ENCODE peak calls at places on chromosomes 11 and 22, in four cellular contexts. Y is heart right ventricle; K is IMR-90; G is CD8-positive, alpha-beta T cell. C is an unnamed sample.

GRCh38 chr11:82682003-82682751 is 51.5 kb downstream of the FAM181B start:
- DNase-seq in K (peak; percentile 75), G (no peak), Y (peak; percentile 35), C (peak; percentile 66)

GRCh38 chr11:12762696-12763324 is 88.6 kb downstream of the TEAD1 start:
- DNase-seq in Y (no peak), K (no peak), G (no peak), C (no peak)

GRCh38 chr22:30968015-30968923 is at the start of gene MORC2:
- DNase-seq in K (peak; percentile 15), Y (peak; percentile 73), G (no peak), C (no peak)

GRCh38 chr11:75673977-75674582 is 5.2 kb upstream of the MAP6 start:
- DNase-seq in Y (no peak), G (no peak), K (peak; percentile 56), C (no peak)

GRCh38 chr11:109062445-109062844 is 359.5 kb upstream of the C11orf87 start:
- DNase-seq in Y (no peak), G (no peak), K (peak; percentile 71), C (no peak)

GRCh38 chr11:3849297-3849874 is 6.1 kb upstream of the STIM1 start:
- DNase-seq in G (no peak), K (peak; percentile 41), Y (peak; percentile 34), C (peak; percentile 66)

GRCh38 chr11:73426184-73426845 is 50.1 kb downstream of the RELT start:
- DNase-seq in G (no peak), K (peak; percentile 53), Y (no peak), C (no peak)

GRCh38 chr11:60915250-60915914 is 1.4 kb downstream of the TMEM109 start:
- DNase-seq in G (peak; percentile 78), Y (peak; percentile 57), K (peak; percentile 50), C (peak; percentile 91)

GRCh38 chr22:27113211-27114030 is 456.0 kb downstream of the MIAT start:
- DNase-seq in Y (peak; percentile 50), K (peak; percentile 97), G (no peak), C (no peak)

GRCh38 chr11:80846979-80847378 is 1406.1 kb upstream of the TENM4 start:
- DNase-seq in Y (no peak), K (no peak), G (no peak), C (no peak)

GRCh38 chr11:62925308-62925707 is 4.1 kb upstream of the CHRM1 start:
- DNase-seq in Y (no peak), G (no peak), K (no peak), C (no peak)

GRCh38 chr11:62921573-62922188 is 518 bp upstream of the CHRM1 start:
- DNase-seq in Y (no peak), G (no peak), K (peak; percentile 17), C (no peak)

GRCh38 chr11:62922653-62923371 is 1.6 kb upstream of the CHRM1 start:
- DNase-seq in Y (no peak), G (no peak), K (no peak), C (peak; percentile 33)

GRCh38 chr11:62922189-62922589 is 1.0 kb upstream of the CHRM1 start:
- DNase-seq in Y (no peak), K (no peak), G (no peak), C (no peak)

GRCh38 chr11:62923634-62924411 is 2.7 kb upstream of the CHRM1 start:
- DNase-seq in Y (no peak), G (peak; percentile 51), K (no peak), C (no peak)
- H3K4me3 ChIP-seq in Y (peak overlapping the region; percentile 1), G (peak overlapping the region; percentile 86), K (no peak overlapping the region), C (peak overlapping the region; percentile 9)

DNA sequence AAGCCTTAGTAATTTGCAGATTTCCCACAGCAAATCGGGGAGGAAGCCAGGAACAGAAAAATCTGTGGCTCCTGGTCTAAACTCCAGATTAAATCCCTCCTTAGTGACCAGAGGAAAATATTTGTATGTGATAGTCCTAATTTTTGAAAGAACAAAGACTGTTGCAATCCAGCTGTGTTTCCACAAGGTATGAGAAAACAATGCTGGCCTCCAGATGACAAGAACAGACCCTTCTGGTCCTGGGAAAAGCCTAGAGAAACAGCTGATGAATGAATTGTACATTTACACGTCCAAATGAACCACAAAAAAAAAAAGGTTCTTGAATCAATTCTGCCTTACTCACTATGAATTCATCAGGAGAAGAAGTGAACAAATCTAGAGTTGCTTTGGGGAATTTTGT is 63.7 kb downstream of the ETS1 start:
- DNase-seq in K (peak; percentile 76), G (no peak), Y (no peak), C (no peak)
- H3K4me1 ChIP-seq in K (peaks cover 23% of the 10 kb centered on the region), G (peaks cover 57% of the 10 kb centered on the region), Y (peaks cover 65% of the 10 kb centered on the region), C (peaks cover 8% of the 10 kb centered on the region)

GRCh38 chr22:25598609-25599008 is 34.1 kb downstream of the GRK3 start:
- DNase-seq in G (no peak), Y (no peak), K (no peak), C (no peak)

GRCh38 chr22:25602924-25603323 is 38.4 kb downstream of the GRK3 start:
- DNase-seq in K (no peak), Y (no peak), G (no peak), C (no peak)
- H3K27me3 ChIP-seq in K (no peaks in the 10 kb centered on the region), Y (no peaks in the 10 kb centered on the region), G (no peaks in the 10 kb centered on the region), C (no peaks in the 10 kb centered on the region)

GRCh38 chr11:10295056-10295901 is 1.3 kb upstream of the SBF2 start:
- DNase-seq in G (no peak), Y (no peak), K (no peak), C (no peak)
- H3K4me3 ChIP-seq in G (peak overlapping the region; percentile 67), Y (peak overlapping the region; percentile 96), K (peak overlapping the region; percentile 85), C (peak overlapping the region; percentile 56)

GRCh38 chr11:67278939-67279588 is 10.0 kb upstream of the ANKRD13D start:
- DNase-seq in Y (no peak), K (no peak), G (peak; percentile 0), C (no peak)
- H3K4me1 ChIP-seq in Y (peaks cover 66% of the 10 kb centered on the region), K (peaks cover 14% of the 10 kb centered on the region), G (peaks cover 96% of the 10 kb centered on the region), C (no peaks in the 10 kb centered on the region)

GRCh38 chr11:70185348-70186055 is 17.6 kb upstream of the FADD start:
- DNase-seq in G (no peak), K (no peak), Y (no peak), C (no peak)
- H3K27me3 ChIP-seq in G (no peaks in the 10 kb centered on the region), K (no peaks in the 10 kb centered on the region), Y (no peaks in the 10 kb centered on the region), C (no peaks in the 10 kb centered on the region)

GRCh38 chr11:27507561-27508322 is 1.2 kb upstream of the LIN7C start:
- DNase-seq in G (no peak), Y (no peak), K (no peak), C (no peak)
- H3K4me3 ChIP-seq in G (peak overlapping the region; percentile 71), Y (peak overlapping the region; percentile 87), K (peak overlapping the region; percentile 73), C (peak overlapping the region; percentile 78)

GRCh38 chr11:94737171-94737611 is 31.0 kb upstream of the AMOTL1 start:
- DNase-seq in Y (no peak), G (no peak), K (peak; percentile 54), C (no peak)

GRCh38 chr11:94739331-94739730 is 28.8 kb upstream of the AMOTL1 start:
- DNase-seq in G (no peak), K (no peak), Y (no peak), C (no peak)

GRCh38 chr11:94740083-94740974 is 27.8 kb upstream of the AMOTL1 start:
- DNase-seq in K (no peak), G (no peak), Y (peak; percentile 54), C (no peak)

GRCh38 chr11:94740975-94741707 is 27.0 kb upstream of the AMOTL1 start:
- DNase-seq in G (no peak), Y (peak; percentile 31), K (peak; percentile 69), C (peak; percentile 48)

GRCh38 chr11:94738746-94739145 is 29.4 kb upstream of the AMOTL1 start:
- DNase-seq in G (no peak), Y (no peak), K (no peak), C (no peak)
- H3K4me1 ChIP-seq in G (peaks cover 8% of the 10 kb centered on the region), Y (peaks cover 40% of the 10 kb centered on the region), K (peaks cover 11% of the 10 kb centered on the region), C (no peaks in the 10 kb centered on the region)

DNA sequence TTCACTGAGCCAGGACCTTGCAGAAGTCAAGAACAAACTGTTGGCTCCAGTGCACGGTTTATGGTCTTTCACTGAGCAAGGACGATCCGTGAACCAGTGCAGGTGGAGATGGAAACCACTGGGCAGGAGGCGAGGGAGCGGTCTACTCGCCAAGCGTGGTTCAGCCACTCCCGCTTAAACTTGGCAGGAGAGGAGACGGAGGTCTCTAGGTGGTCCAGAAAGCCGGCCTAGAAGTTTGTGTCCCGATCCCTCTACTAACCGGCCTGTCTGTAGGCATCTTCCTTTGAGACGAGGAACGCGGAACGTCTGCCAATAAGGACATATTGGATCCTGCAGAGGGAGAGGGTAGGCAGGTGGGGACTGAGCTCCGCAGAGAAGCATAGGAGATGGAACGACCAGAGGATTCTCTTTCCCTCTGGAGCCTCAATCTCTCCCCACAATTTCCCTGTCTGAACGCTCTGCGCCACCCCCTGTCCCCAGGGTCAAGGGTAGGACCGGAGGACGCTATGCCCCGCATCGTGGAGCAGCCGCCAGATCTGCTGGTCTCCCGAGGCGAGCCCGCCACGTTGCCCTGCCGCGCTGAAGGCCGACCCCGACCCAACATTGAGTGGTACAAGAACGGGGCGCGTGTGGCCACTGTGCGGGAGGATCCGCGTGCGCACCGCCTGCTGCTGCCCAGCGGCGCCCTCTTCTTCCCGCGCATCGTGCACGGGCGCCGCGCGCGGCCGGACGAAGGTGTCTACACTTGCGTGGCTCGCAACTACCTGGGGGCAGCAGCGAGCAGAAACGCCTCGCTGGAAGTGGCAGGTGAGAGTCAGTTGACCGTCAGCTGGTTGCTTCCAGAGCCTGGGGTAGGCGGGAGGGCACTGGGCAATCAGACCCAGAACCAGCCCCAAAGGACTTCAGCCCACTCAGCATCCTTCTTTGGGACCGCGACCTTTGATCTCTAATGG is 3.4 kb downstream of the ROBO3 start:
- DNase-seq in G (no peak), K (no peak), Y (no peak), C (no peak)
- H3K27me3 ChIP-seq in G (peaks cover 54% of the 10 kb centered on the region), K (peaks cover 94% of the 10 kb centered on the region), Y (peaks cover 98% of the 10 kb centered on the region), C (peaks cover 86% of the 10 kb centered on the region)

DNA sequence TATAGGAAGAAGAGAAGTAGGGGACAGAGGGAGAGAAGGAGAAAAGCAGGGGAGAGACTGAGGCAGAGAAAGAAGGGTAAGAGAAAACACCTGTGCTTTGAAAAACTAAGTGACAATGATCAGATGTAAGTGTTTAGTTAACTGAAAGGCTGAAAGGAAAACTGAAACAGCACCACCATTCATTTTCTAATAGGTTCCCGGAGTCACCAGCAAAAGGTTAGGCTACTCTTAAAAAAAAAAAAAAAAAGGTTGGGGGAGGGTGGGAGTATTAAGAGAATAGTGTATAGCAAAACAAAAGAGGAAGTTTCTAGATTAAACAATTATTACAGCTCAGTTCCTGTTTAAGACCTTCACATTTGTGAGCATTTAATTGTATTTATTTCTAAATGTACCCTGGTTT is 113.8 kb downstream of the CADM1 start:
- DNase-seq in Y (no peak), K (no peak), G (no peak), C (no peak)
- H3K4me3 ChIP-seq in Y (no peak overlapping the region), K (no peak overlapping the region), G (no peak overlapping the region), C (no peak overlapping the region)

C was measured in HAP-1.